ENCODE peak calls at places on chromosomes 2 and 18, in five cellular contexts. V is type B pancreatic cell, G is foreskin fibroblast, I is uterus, M is fibroblast of villous mesenchyme. F is an unnamed sample.

GRCh38 chr18:45457933-45458332 is 157.3 kb upstream of the SLC14A2 start:
- DNase-seq in G (no peak), M (no peak), I (no peak), V (no peak), F (no peak)

GRCh38 chr2:151357359-151357758 is at the start of gene TNFAIP6:
- DNase-seq in I (no peak), G (peak), V (no peak), M (peak), F (peak)

GRCh38 chr2:25347205-25347815 is 5.6 kb upstream of the DNMT3A start:
- DNase-seq in M (no peak), I (no peak), V (no peak), G (peak), F (no peak)

GRCh38 chr2:63055510-63056308 is 5.1 kb downstream of the OTX1 start:
- DNase-seq in M (no peak), V (peak), I (no peak), G (peak), F (no peak)

GRCh38 chr2:18046558-18046957 is 168.1 kb downstream of the KCNS3 start:
- DNase-seq in I (no peak), G (peak), V (no peak), M (peak), F (no peak)

GRCh38 chr2:38532366-38532765 is 70.4 kb downstream of the HNRNPLL start:
- DNase-seq in I (no peak), M (no peak), G (no peak), V (no peak), F (no peak)

GRCh38 chr2:187577310-187577709 is 23.1 kb upstream of the TFPI start:
- DNase-seq in I (no peak), G (no peak), M (no peak), V (no peak), F (no peak)

GRCh38 chr2:127551221-127551930 is 15.9 kb downstream of the MYO7B start:
- DNase-seq in I (no peak), M (no peak), V (no peak), G (no peak), F (no peak)

GRCh38 chr2:191126386-191126785 is 24.4 kb downstream of the STAT4 start:
- DNase-seq in I (no peak), V (no peak), G (no peak), M (no peak), F (no peak)

GRCh38 chr2:87996570-87996969 is 19.8 kb downstream of the RNU2-63P start:
- DNase-seq in M (no peak), I (no peak), G (no peak), V (no peak), F (no peak)

DNA sequence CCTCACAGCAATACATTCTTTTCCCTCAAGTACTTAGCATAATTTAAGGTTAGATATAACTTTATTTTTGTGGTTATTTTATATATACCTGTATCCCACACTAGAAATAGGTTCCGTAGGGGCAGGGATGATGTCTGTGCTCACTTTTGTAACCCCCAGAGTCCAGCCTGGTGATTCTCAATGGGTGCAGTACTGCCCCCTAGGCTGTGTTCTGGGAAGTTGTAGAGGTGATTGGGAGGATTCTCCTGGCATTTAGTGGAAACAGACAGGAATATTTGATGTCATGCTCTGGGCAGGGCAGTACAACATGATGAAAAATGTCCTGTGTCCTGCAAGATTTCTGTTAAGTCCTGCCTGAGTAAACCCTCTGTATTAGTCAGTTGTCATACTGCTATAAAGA is 333.3 kb downstream of the PLCL1 start:
- DNase-seq in I (no peak), G (no peak), V (no peak), M (no peak), F (no peak)
- TF ChIP-seq CTCF in I (no peak), G (no peak), V (peak), M (no peak), F (no peak)

GRCh38 chr18:47775961-47776360 is 154.5 kb downstream of the SMAD2 start:
- DNase-seq in V (no peak), G (no peak), M (peak), I (no peak), F (no peak)
- TF ChIP-seq CTCF in V (no peak), G (peak), M (peak), I (no peak), F (peak)

GRCh38 chr2:161004379-161004778 is 155.8 kb upstream of the TANK start:
- DNase-seq in G (peak), V (no peak), M (peak), I (no peak), F (no peak)
- TF ChIP-seq CTCF in G (peak), V (peak), M (peak), I (no peak), F (peak)

GRCh38 chr18:37965572-37965970 is 400.0 kb upstream of the CELF4 start:
- DNase-seq in G (no peak), M (no peak), I (no peak), V (no peak), F (no peak)
- TF ChIP-seq CTCF in G (no peak), M (no peak), I (no peak), V (no peak), F (no peak)

GRCh38 chr2:111121028-111121872 is 536 bp downstream of the BCL2L11 start:
- DNase-seq in I (peak), G (peak), M (peak), V (peak), F (no peak)
- TF ChIP-seq CTCF in I (no peak), G (no peak), M (no peak), V (no peak), F (no peak)

GRCh38 chr2:36857713-36858112 is 108.6 kb downstream of the STRN start:
- DNase-seq in M (no peak), G (no peak), I (no peak), V (no peak), F (no peak)
- TF ChIP-seq CTCF in M (no peak), G (no peak), I (no peak), V (no peak), F (no peak)

DNA sequence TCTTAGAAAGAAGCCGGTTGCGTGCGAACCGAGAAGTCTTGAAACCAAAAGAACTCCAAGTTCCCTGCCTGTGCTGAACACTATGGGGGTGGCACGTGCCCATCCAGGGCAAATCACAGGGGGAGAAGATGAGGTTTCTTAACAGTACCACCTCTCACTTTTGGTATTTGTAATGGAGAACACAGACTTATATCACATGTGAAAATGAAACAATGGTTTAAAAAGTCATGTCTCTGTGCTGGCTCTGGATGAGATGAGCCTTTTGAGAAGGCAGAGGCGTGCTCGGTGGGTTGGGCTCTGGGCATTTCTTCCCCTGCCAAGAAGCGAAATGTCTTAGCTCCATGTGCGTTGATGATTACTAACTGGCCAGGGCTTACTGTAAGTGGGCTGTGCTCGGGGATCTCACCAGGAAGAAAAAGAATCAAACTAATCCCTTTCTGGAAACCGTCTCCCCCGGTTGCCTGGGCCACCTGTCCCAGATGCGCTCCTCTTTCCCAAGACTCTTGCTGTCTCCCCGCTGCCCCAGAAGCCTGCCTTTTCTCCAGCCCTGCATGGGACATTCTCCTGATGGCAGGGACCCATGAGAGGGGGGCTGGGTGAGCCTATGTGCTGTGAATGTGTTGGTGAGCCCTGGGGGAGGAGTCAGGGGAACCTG is 252.9 kb downstream of the PRKCE start:
- DNase-seq in I (no peak), V (no peak), M (no peak), G (peak), F (no peak)
- TF ChIP-seq CTCF in I (no peak), V (no peak), M (no peak), G (no peak), F (no peak)

GRCh38 chr2:240387669-240388358 is 47.6 kb upstream of the GPC1 start:
- DNase-seq in M (peak), V (no peak), G (peak), I (peak), F (peak)
- TF ChIP-seq CTCF in M (no peak), V (no peak), G (no peak), I (no peak), F (peak)

GRCh38 chr2:221767106-221767878 is 195.2 kb upstream of the EPHA4 start:
- DNase-seq in I (no peak), V (no peak), G (no peak), M (no peak), F (no peak)
- TF ChIP-seq CTCF in I (no peak), V (no peak), G (no peak), M (no peak), F (no peak)

DNA sequence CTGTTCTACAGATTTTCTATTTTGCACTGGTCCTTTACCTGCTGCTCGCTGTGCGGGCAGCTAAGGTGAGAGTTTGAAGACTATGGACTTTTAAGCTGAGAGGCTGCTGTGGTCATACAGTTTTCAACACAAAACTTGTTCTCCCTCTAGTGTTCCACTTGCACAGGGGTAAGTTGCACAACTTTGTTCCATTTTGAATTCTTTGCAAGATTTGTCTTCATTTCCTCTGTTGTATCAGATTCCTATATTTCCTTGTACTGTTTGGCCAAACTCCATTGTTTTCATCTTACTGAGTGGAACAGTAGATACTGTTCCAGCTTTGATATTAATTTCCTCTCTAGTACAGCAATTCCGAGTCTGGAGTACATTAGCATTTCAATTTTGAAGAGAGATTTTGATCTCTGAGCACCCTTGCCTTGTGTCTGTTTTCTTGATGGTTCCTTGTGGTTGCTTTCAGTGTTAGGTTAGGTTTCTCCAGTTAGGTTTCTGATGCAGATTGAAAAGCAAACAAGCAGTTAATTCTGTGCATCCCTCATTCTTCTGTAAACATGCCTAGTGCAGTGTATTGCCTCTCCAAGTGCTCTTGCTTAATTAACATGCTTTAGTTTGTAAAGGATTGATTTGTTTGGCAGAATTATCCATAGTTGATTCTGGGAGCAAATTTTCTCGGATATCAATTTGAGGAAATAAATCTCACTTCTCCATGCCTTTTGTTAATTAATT is 188.8 kb downstream of the PTPRM start:
- DNase-seq in G (peak), V (no peak), M (peak), I (no peak), F (no peak)
- TF ChIP-seq CTCF in G (peak), V (peak), M (peak), I (no peak), F (peak)

F was measured in AG04450.